ENCODE peak calls at places on chromosomes 16 and 17, in four cellular contexts. W, Q, H and N are unnamed samples.

GRCh38 chr17:30095507-30096244 is 20.9 kb upstream of the NSRP1 start:
- DNase-seq in W (no peak), Q (no peak), H (no peak), N (peak; percentile 35)

GRCh38 chr17:82444941-82445521 is 5.5 kb downstream of the CYBC1 start:
- DNase-seq in W (no peak), Q (no peak), H (no peak), N (no peak)

GRCh38 chr17:31327534-31328526 is 6.4 kb upstream of the EVI2A start:
- DNase-seq in W (no peak), Q (no peak), H (no peak), N (peak; percentile 62)

GRCh38 chr16:66717112-66717675 is 20.7 kb upstream of the CMTM4 start:
- DNase-seq in W (no peak), Q (peak; percentile 24), H (no peak), N (no peak)

GRCh38 chr17:78322327-78322857 is 37.5 kb downstream of the SOCS3 start:
- DNase-seq in W (no peak), Q (no peak), H (no peak), N (no peak)

GRCh38 chr17:48715496-48716399 is 6.6 kb downstream of the PRAC1 start:
- DNase-seq in W (no peak), Q (no peak), H (no peak), N (no peak)

GRCh38 chr17:30323262-30323894 is 10.5 kb downstream of the TMIGD1 start:
- DNase-seq in W (peak; percentile 74), Q (no peak), H (no peak), N (no peak)

GRCh38 chr17:81543339-81543675 is 8.8 kb downstream of the FAAP100 start:
- DNase-seq in W (no peak), Q (no peak), H (no peak), N (no peak)

GRCh38 chr16:72938426-72939164 is 109.3 kb downstream of the ZFHX3 start:
- DNase-seq in W (peak; percentile 48), Q (no peak), H (no peak), N (peak; percentile 75)

GRCh38 chr17:3917391-3917931 is 1.2 kb upstream of the P2RX1 start:
- DNase-seq in W (no peak), Q (peak; percentile 36), H (no peak), N (no peak)

GRCh38 chr17:32609085-32609484 is 122.3 kb downstream of the CDK5R1 start:
- DNase-seq in W (peak; percentile 83), Q (no peak), H (peak; percentile 41), N (no peak)